ENCODE peak calls at places on chromosome 2, in four cellular contexts. One of them, this sample, is unnamed.

GRCh38 chr2:18519991-18520604 is 40.4 kb downstream of the RDH14 start:
- DNase-seq in K562: no peak
- DNase-seq in IMR-90: no peak
- DNase-seq in endothelial cell of umbilical vein: no peak
- DNase-seq in this sample: no peak

GRCh38 chr2:116719841-116720240 is 1094.7 kb upstream of the DDX18 start:
- DNase-seq in endothelial cell of umbilical vein: peak
- DNase-seq in K562: no peak
- DNase-seq in IMR-90: no peak
- DNase-seq in this sample: no peak

GRCh38 chr2:207283356-207283755 is 117.6 kb upstream of the KLF7 start:
- DNase-seq in IMR-90: no peak
- DNase-seq in K562: peak
- DNase-seq in endothelial cell of umbilical vein: peak
- DNase-seq in this sample: no peak

GRCh38 chr2:23637011-23637778 is 252.2 kb downstream of the KLHL29 start:
- DNase-seq in K562: no peak
- DNase-seq in endothelial cell of umbilical vein: peak
- DNase-seq in IMR-90: peak
- DNase-seq in this sample: no peak

GRCh38 chr2:233479616-233480489 is 86.7 kb downstream of the USP40 start:
- DNase-seq in IMR-90: no peak
- DNase-seq in K562: no peak
- DNase-seq in endothelial cell of umbilical vein: no peak
- DNase-seq in this sample: no peak

GRCh38 chr2:134819334-134819733 is 19.1 kb upstream of the ACMSD start:
- DNase-seq in K562: no peak
- DNase-seq in IMR-90: peak
- DNase-seq in endothelial cell of umbilical vein: peak
- DNase-seq in this sample: no peak

GRCh38 chr2:99763764-99764163 is 273.9 kb upstream of the REV1 start:
- DNase-seq in IMR-90: no peak
- DNase-seq in endothelial cell of umbilical vein: no peak
- DNase-seq in K562: no peak
- DNase-seq in this sample: no peak

GRCh38 chr2:383173-383572 is 95.3 kb upstream of the ALKAL2 start:
- DNase-seq in K562: no peak
- DNase-seq in endothelial cell of umbilical vein: no peak
- DNase-seq in IMR-90: no peak
- DNase-seq in this sample: no peak

DNA sequence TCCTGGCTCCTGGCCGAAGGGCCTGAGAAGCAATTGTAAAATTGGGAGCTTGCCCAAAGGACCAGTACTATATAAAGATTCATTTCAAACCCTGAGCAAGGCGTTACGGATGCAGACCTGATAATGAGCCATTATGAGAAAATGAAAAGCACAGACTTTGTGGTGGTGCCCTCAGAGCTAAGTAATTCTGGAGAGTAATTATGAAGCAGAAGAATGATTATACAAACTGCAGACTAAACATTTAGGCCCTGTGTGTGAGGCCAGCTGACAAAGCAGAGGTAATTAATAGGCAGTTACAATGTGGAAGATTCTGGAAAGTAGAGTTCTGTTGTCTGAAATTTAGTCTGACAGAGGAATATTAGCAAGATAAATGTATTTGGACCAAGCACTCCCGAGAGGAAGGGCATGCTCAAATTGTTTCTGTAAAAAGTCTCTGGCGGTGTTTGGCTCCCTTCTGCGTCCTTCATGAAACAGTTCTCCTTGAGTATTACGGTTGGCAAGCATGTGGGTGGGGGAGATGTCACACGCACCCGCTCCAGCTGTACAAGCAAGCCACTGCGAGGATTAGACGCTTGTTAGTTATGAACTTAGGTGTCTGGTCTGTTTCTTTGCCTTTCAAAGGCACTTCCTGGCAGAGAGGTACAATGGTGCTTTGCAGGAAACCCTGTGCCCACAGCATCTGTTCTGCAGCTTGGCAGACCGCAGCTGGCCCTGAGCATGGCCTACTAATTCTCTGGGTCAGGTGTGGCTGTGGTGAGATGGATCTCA is 45.5 kb downstream of the CDC42EP3 start:
- DNase-seq in endothelial cell of umbilical vein: no peak
- DNase-seq in IMR-90: peak
- DNase-seq in K562: no peak
- DNase-seq in this sample: peak
- TF ChIP-seq FOS in endothelial cell of umbilical vein: no peak
- TF ChIP-seq FOS in IMR-90: no peak
- TF ChIP-seq FOS in K562: no peak
- TF ChIP-seq FOS in this sample: no peak

DNA sequence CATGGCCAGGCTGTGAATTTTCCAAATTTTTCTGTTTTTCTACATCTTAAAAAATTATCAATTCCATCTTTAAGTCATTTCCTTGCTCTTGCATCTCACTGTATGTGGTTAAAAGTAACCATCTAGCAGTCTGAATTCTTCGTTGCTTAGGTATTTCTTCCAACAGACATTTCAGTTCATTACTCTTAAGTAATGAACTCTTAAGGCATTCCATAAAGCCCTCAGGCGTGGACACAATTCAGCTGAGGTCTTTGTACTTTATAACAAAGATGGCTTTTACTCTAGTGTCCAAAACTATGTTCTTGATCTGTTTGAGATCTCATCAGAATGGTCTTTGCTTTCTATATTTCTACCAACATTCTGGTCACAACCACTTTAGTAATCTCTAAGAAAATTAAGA is 253.9 kb upstream of the GCFC2 start:
- DNase-seq in IMR-90: no peak
- DNase-seq in K562: no peak
- DNase-seq in endothelial cell of umbilical vein: no peak
- DNase-seq in this sample: no peak
- TF ChIP-seq FOS in IMR-90: no peak
- TF ChIP-seq FOS in K562: no peak
- TF ChIP-seq FOS in endothelial cell of umbilical vein: no peak
- TF ChIP-seq FOS in this sample: no peak

DNA sequence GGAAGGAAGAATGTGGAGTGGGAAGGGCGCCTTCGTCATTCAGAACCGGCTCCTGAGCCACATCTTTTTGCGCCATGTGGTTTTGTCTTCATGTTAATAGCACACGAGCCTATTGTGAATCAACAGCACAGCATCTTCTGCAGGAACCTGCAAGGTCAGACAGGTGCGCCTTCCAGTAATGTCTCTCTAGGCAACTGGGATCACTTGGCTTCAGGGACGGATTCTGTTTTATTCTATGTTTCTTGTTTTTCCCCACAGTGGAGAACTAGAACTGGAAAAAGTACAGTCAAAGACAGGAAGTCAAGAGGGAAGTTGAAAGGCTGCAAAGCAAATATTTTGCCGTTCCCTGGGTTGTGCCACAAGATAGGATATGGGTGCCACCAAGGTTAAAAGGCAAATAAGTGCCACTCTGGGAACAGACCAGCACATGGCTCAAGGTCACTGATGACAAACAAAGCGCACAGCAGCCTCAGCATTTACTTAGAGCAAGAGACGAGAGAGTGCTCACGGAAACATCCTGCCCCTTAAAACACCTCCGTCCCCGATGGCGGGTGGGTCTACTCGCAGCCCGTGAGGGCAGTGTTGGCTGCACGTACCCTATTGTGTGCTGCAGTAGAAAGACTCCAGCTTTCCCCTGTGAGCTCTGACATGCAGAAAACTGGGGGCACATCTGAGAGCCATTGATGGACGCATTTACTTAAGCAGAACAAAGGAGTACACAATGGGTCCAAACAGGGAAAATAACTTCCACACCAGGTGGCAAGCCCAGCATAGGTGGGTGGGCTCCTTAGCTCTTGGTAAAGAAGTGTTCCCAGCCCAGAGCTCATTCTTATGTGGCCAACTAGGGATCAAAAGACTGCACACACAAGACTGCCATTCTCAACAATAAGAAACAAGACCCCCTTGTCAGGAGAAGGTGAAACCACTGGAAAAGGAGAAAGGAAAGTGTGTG is 107.2 kb upstream of the PARD3B start:
- DNase-seq in K562: no peak
- DNase-seq in endothelial cell of umbilical vein: peak
- DNase-seq in IMR-90: no peak
- DNase-seq in this sample: no peak
- TF ChIP-seq FOS in K562: no peak
- TF ChIP-seq FOS in endothelial cell of umbilical vein: no peak
- TF ChIP-seq FOS in IMR-90: no peak
- TF ChIP-seq FOS in this sample: no peak

DNA sequence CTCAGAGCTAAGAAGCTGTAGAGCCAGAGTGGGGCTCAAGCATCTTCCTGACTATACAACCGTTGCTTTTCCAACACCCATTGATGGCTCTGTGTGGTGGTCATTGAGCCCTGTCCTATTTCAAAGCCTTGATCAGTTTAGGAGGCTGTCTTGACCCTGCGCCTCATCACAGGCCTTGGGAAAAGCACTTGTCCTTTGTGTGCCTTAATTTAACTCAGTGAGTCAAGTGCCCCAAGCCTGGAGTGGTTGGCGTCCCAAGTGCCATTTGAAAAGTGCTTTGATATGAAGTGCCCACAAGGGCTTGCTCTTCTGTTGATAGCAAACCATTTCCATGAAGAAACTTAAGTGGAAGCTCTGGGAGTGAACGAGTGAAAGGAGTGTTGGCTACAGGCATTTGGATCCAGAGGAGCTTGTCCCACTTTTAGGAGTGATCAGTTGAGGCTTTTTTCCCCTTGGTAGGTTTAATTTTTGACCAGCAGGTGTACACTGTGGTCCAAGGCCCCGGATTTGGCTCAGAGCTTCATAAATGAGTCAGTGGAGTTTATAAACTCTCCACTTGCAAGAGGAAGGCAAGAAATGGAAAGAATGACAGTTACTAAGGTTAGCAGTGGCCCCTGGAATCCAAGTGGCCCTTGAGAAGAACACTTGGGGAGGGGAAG is 50.3 kb downstream of the ACTR2 start:
- DNase-seq in IMR-90: peak
- DNase-seq in endothelial cell of umbilical vein: no peak
- DNase-seq in K562: no peak
- DNase-seq in this sample: no peak
- TF ChIP-seq FOS in IMR-90: no peak
- TF ChIP-seq FOS in endothelial cell of umbilical vein: no peak
- TF ChIP-seq FOS in K562: no peak
- TF ChIP-seq FOS in this sample: no peak

GRCh38 chr2:198062826-198063225 is 258.4 kb downstream of the PLCL1 start:
- DNase-seq in K562: no peak
- DNase-seq in endothelial cell of umbilical vein: no peak
- DNase-seq in IMR-90: no peak
- DNase-seq in this sample: no peak
- TF ChIP-seq FOS in K562: no peak
- TF ChIP-seq FOS in endothelial cell of umbilical vein: no peak
- TF ChIP-seq FOS in IMR-90: no peak
- TF ChIP-seq FOS in this sample: no peak

GRCh38 chr2:177633111-177633510 is 240.5 kb downstream of the AGPS start:
- DNase-seq in endothelial cell of umbilical vein: no peak
- DNase-seq in K562: no peak
- DNase-seq in IMR-90: no peak
- DNase-seq in this sample: no peak
- TF ChIP-seq FOS in endothelial cell of umbilical vein: no peak
- TF ChIP-seq FOS in K562: no peak
- TF ChIP-seq FOS in IMR-90: no peak
- TF ChIP-seq FOS in this sample: no peak

DNA sequence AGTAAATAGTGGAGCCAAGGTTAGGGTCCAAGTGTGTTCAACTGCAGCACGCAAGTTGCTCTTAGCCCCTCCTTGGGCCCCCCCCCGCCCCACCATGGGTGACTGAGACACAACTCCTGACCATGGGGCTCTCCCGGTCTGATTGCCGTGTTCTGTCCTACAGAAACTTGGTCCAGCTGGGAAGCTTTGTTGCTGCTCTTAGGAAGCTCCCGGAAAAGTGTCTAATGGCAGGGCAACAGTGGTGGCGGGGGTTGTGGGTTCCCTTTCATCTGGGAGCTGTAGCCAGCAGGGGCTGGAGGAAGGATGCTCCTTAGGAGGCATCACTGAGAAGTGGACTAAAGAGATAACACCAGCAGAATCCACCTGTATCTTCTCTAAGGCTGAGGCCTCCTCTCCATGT is 111.1 kb downstream of the CYP26B1 start:
- DNase-seq in endothelial cell of umbilical vein: no peak
- DNase-seq in K562: no peak
- DNase-seq in IMR-90: no peak
- DNase-seq in this sample: no peak
- TF ChIP-seq FOS in endothelial cell of umbilical vein: no peak
- TF ChIP-seq FOS in K562: no peak
- TF ChIP-seq FOS in IMR-90: no peak
- TF ChIP-seq FOS in this sample: no peak